ENCODE peak calls at places on chromosomes 2 and 18, in nine cellular contexts. One of them, this sample, is unnamed.

GRCh38 chr18:65750421-65751144 is at the start of gene CDH7:
- DNase-seq in A549: no peak
- DNase-seq in endothelial cell of umbilical vein: no peak
- DNase-seq in sigmoid colon: no peak
- DNase-seq in upper lobe of left lung: no peak
- DNase-seq in transverse colon: no peak
- DNase-seq in adrenal gland: no peak
- DNase-seq in body of pancreas: no peak
- DNase-seq in suprapubic skin: no peak
- DNase-seq in this sample: peak

GRCh38 chr2:130985206-130985779 is 108.0 kb downstream of the FAM168B start:
- DNase-seq in A549: no peak
- DNase-seq in endothelial cell of umbilical vein: no peak
- DNase-seq in sigmoid colon: no peak
- DNase-seq in upper lobe of left lung: no peak
- DNase-seq in transverse colon: no peak
- DNase-seq in adrenal gland: no peak
- DNase-seq in body of pancreas: no peak
- DNase-seq in suprapubic skin: no peak
- DNase-seq in this sample: no peak

GRCh38 chr2:240780023-240780831 is 39.8 kb downstream of the KIF1A start:
- DNase-seq in A549: no peak
- DNase-seq in endothelial cell of umbilical vein: no peak
- DNase-seq in sigmoid colon: no peak
- DNase-seq in upper lobe of left lung: no peak
- DNase-seq in transverse colon: no peak
- DNase-seq in adrenal gland: no peak
- DNase-seq in body of pancreas: no peak
- DNase-seq in suprapubic skin: no peak
- DNase-seq in this sample: no peak

GRCh38 chr2:101778102-101778501 is 80.6 kb downstream of the MAP4K4 start:
- DNase-seq in A549: no peak
- DNase-seq in endothelial cell of umbilical vein: no peak
- DNase-seq in sigmoid colon: no peak
- DNase-seq in upper lobe of left lung: no peak
- DNase-seq in transverse colon: no peak
- DNase-seq in adrenal gland: no peak
- DNase-seq in body of pancreas: no peak
- DNase-seq in suprapubic skin: no peak
- DNase-seq in this sample: no peak

GRCh38 chr2:230687498-230687897 is 25.1 kb upstream of the CAB39 start:
- DNase-seq in A549: peak
- DNase-seq in endothelial cell of umbilical vein: no peak
- DNase-seq in sigmoid colon: no peak
- DNase-seq in upper lobe of left lung: no peak
- DNase-seq in transverse colon: peak
- DNase-seq in adrenal gland: peak
- DNase-seq in body of pancreas: no peak
- DNase-seq in suprapubic skin: no peak
- DNase-seq in this sample: no peak

GRCh38 chr2:146540271-146540932 is 1304.4 kb upstream of the ACVR2A start:
- DNase-seq in A549: no peak
- DNase-seq in endothelial cell of umbilical vein: peak
- DNase-seq in sigmoid colon: no peak
- DNase-seq in upper lobe of left lung: no peak
- DNase-seq in transverse colon: no peak
- DNase-seq in adrenal gland: no peak
- DNase-seq in body of pancreas: no peak
- DNase-seq in suprapubic skin: no peak
- DNase-seq in this sample: no peak

GRCh38 chr2:147487980-147488289 is 356.9 kb upstream of the ACVR2A start:
- DNase-seq in A549: no peak
- DNase-seq in endothelial cell of umbilical vein: no peak
- DNase-seq in sigmoid colon: no peak
- DNase-seq in upper lobe of left lung: no peak
- DNase-seq in transverse colon: no peak
- DNase-seq in adrenal gland: no peak
- DNase-seq in body of pancreas: no peak
- DNase-seq in suprapubic skin: no peak
- DNase-seq in this sample: no peak

GRCh38 chr18:60096428-60096827 is 196.6 kb downstream of the PMAIP1 start:
- DNase-seq in A549: no peak
- DNase-seq in endothelial cell of umbilical vein: no peak
- DNase-seq in sigmoid colon: no peak
- DNase-seq in upper lobe of left lung: no peak
- DNase-seq in transverse colon: no peak
- DNase-seq in adrenal gland: no peak
- DNase-seq in body of pancreas: no peak
- DNase-seq in suprapubic skin: no peak
- DNase-seq in this sample: no peak

GRCh38 chr18:77108001-77108692 is 24.4 kb downstream of the MBP start:
- DNase-seq in A549: no peak
- DNase-seq in endothelial cell of umbilical vein: no peak
- DNase-seq in sigmoid colon: peak
- DNase-seq in upper lobe of left lung: peak
- DNase-seq in transverse colon: peak
- DNase-seq in adrenal gland: peak
- DNase-seq in body of pancreas: peak
- DNase-seq in suprapubic skin: no peak
- DNase-seq in this sample: no peak

GRCh38 chr2:119678021-119678656 is 862 bp upstream of the TMEM177 start:
- DNase-seq in A549: no peak
- DNase-seq in endothelial cell of umbilical vein: no peak
- DNase-seq in sigmoid colon: no peak
- DNase-seq in upper lobe of left lung: no peak
- DNase-seq in transverse colon: peak
- DNase-seq in adrenal gland: no peak
- DNase-seq in body of pancreas: peak
- DNase-seq in suprapubic skin: no peak
- DNase-seq in this sample: peak

GRCh38 chr2:165634855-165635254 is 159.2 kb downstream of the GALNT3 start:
- DNase-seq in A549: no peak
- DNase-seq in endothelial cell of umbilical vein: peak
- DNase-seq in sigmoid colon: peak
- DNase-seq in upper lobe of left lung: no peak
- DNase-seq in transverse colon: peak
- DNase-seq in adrenal gland: peak
- DNase-seq in body of pancreas: peak
- DNase-seq in suprapubic skin: no peak
- DNase-seq in this sample: no peak

GRCh38 chr2:102703748-102704147 is 58.1 kb upstream of the TMEM182 start:
- DNase-seq in A549: peak
- DNase-seq in endothelial cell of umbilical vein: peak
- DNase-seq in sigmoid colon: no peak
- DNase-seq in upper lobe of left lung: no peak
- DNase-seq in transverse colon: peak
- DNase-seq in adrenal gland: no peak
- DNase-seq in body of pancreas: no peak
- DNase-seq in suprapubic skin: no peak
- DNase-seq in this sample: no peak

GRCh38 chr2:120110062-120110362 is 97.1 kb downstream of the EPB41L5 start:
- DNase-seq in A549: no peak
- DNase-seq in endothelial cell of umbilical vein: no peak
- DNase-seq in sigmoid colon: no peak
- DNase-seq in upper lobe of left lung: no peak
- DNase-seq in transverse colon: no peak
- DNase-seq in adrenal gland: no peak
- DNase-seq in body of pancreas: no peak
- DNase-seq in suprapubic skin: no peak
- DNase-seq in this sample: no peak

GRCh38 chr2:102041351-102041750 is 49.6 kb downstream of the IL1R2 start:
- DNase-seq in A549: no peak
- DNase-seq in endothelial cell of umbilical vein: no peak
- DNase-seq in sigmoid colon: no peak
- DNase-seq in upper lobe of left lung: peak
- DNase-seq in transverse colon: no peak
- DNase-seq in adrenal gland: peak
- DNase-seq in body of pancreas: peak
- DNase-seq in suprapubic skin: no peak
- DNase-seq in this sample: no peak

GRCh38 chr2:19232312-19232711 is 126.1 kb downstream of the OSR1 start:
- DNase-seq in A549: no peak
- DNase-seq in endothelial cell of umbilical vein: no peak
- DNase-seq in sigmoid colon: no peak
- DNase-seq in upper lobe of left lung: no peak
- DNase-seq in transverse colon: no peak
- DNase-seq in adrenal gland: no peak
- DNase-seq in body of pancreas: no peak
- DNase-seq in suprapubic skin: no peak
- DNase-seq in this sample: no peak

GRCh38 chr2:136394136-136395060 is 276.4 kb upstream of the CXCR4 start:
- DNase-seq in A549: no peak
- DNase-seq in endothelial cell of umbilical vein: no peak
- DNase-seq in sigmoid colon: no peak
- DNase-seq in upper lobe of left lung: no peak
- DNase-seq in transverse colon: no peak
- DNase-seq in adrenal gland: no peak
- DNase-seq in body of pancreas: no peak
- DNase-seq in suprapubic skin: no peak
- DNase-seq in this sample: no peak
- TF ChIP-seq POLR2A in A549: no peak
- TF ChIP-seq POLR2A in endothelial cell of umbilical vein: no peak
- TF ChIP-seq POLR2A in sigmoid colon: no peak
- TF ChIP-seq POLR2A in upper lobe of left lung: no peak
- TF ChIP-seq POLR2A in transverse colon: no peak
- TF ChIP-seq POLR2A in adrenal gland: no peak
- TF ChIP-seq POLR2A in body of pancreas: no peak
- TF ChIP-seq POLR2A in suprapubic skin: no peak
- TF ChIP-seq POLR2A in this sample: no peak

GRCh38 chr2:27075219-27075871 is 3.1 kb upstream of the EMILIN1 start:
- DNase-seq in A549: no peak
- DNase-seq in endothelial cell of umbilical vein: peak
- DNase-seq in sigmoid colon: peak
- DNase-seq in upper lobe of left lung: peak
- DNase-seq in transverse colon: peak
- DNase-seq in adrenal gland: no peak
- DNase-seq in body of pancreas: peak
- DNase-seq in suprapubic skin: no peak
- DNase-seq in this sample: peak
- H3K27ac ChIP-seq in A549: no peak
- H3K27ac ChIP-seq in endothelial cell of umbilical vein: no peak
- H3K27ac ChIP-seq in sigmoid colon: peak
- H3K27ac ChIP-seq in upper lobe of left lung: peak
- H3K27ac ChIP-seq in transverse colon: peak
- H3K27ac ChIP-seq in adrenal gland: peak
- H3K27ac ChIP-seq in body of pancreas: no peak
- H3K27ac ChIP-seq in suprapubic skin: no peak
- H3K27ac ChIP-seq in this sample: peak

GRCh38 chr2:42777883-42778805 is 14.2 kb upstream of the OXER1 start:
- DNase-seq in A549: no peak
- DNase-seq in endothelial cell of umbilical vein: no peak
- DNase-seq in sigmoid colon: peak
- DNase-seq in upper lobe of left lung: no peak
- DNase-seq in transverse colon: no peak
- DNase-seq in adrenal gland: no peak
- DNase-seq in body of pancreas: no peak
- DNase-seq in suprapubic skin: no peak
- DNase-seq in this sample: no peak

GRCh38 chr2:42771546-42772153 is 7.7 kb upstream of the OXER1 start:
- DNase-seq in A549: no peak
- DNase-seq in endothelial cell of umbilical vein: no peak
- DNase-seq in sigmoid colon: peak
- DNase-seq in upper lobe of left lung: no peak
- DNase-seq in transverse colon: no peak
- DNase-seq in adrenal gland: no peak
- DNase-seq in body of pancreas: no peak
- DNase-seq in suprapubic skin: peak
- DNase-seq in this sample: no peak

GRCh38 chr2:42770288-42771131 is 6.6 kb upstream of the OXER1 start:
- DNase-seq in A549: peak
- DNase-seq in endothelial cell of umbilical vein: peak
- DNase-seq in sigmoid colon: peak
- DNase-seq in upper lobe of left lung: peak
- DNase-seq in transverse colon: no peak
- DNase-seq in adrenal gland: peak
- DNase-seq in body of pancreas: peak
- DNase-seq in suprapubic skin: peak
- DNase-seq in this sample: no peak

GRCh38 chr2:42775812-42776211 is 11.9 kb upstream of the OXER1 start:
- DNase-seq in A549: no peak
- DNase-seq in endothelial cell of umbilical vein: no peak
- DNase-seq in sigmoid colon: no peak
- DNase-seq in upper lobe of left lung: no peak
- DNase-seq in transverse colon: no peak
- DNase-seq in adrenal gland: no peak
- DNase-seq in body of pancreas: no peak
- DNase-seq in suprapubic skin: no peak
- DNase-seq in this sample: no peak

DNA sequence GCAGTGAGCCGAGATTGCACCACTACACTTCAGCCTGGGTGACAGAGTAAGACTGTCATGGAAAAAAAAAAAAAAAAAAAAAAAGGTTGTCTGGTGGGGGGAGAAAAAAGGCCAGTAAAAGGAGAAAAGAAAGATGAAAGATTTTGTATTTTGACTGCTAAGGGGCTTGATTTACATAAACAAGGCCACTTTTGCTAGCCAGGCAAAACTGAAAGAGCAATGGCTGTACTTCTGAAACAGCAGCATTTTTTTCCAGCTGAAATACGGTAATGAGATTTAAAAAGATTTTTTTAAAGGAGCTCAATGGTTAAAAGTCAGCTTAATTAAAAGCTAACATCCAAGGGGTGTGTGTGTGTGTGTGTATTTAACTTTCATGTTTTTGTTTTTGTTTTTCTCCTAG is 11.3 kb upstream of the OXER1 start:
- DNase-seq in A549: no peak
- DNase-seq in endothelial cell of umbilical vein: no peak
- DNase-seq in sigmoid colon: no peak
- DNase-seq in upper lobe of left lung: no peak
- DNase-seq in transverse colon: no peak
- DNase-seq in adrenal gland: no peak
- DNase-seq in body of pancreas: no peak
- DNase-seq in suprapubic skin: no peak
- DNase-seq in this sample: no peak
- TF ChIP-seq POLR2A in A549: no peak
- TF ChIP-seq POLR2A in endothelial cell of umbilical vein: no peak
- TF ChIP-seq POLR2A in sigmoid colon: no peak
- TF ChIP-seq POLR2A in upper lobe of left lung: no peak
- TF ChIP-seq POLR2A in transverse colon: no peak
- TF ChIP-seq POLR2A in adrenal gland: no peak
- TF ChIP-seq POLR2A in body of pancreas: no peak
- TF ChIP-seq POLR2A in suprapubic skin: no peak
- TF ChIP-seq POLR2A in this sample: no peak

DNA sequence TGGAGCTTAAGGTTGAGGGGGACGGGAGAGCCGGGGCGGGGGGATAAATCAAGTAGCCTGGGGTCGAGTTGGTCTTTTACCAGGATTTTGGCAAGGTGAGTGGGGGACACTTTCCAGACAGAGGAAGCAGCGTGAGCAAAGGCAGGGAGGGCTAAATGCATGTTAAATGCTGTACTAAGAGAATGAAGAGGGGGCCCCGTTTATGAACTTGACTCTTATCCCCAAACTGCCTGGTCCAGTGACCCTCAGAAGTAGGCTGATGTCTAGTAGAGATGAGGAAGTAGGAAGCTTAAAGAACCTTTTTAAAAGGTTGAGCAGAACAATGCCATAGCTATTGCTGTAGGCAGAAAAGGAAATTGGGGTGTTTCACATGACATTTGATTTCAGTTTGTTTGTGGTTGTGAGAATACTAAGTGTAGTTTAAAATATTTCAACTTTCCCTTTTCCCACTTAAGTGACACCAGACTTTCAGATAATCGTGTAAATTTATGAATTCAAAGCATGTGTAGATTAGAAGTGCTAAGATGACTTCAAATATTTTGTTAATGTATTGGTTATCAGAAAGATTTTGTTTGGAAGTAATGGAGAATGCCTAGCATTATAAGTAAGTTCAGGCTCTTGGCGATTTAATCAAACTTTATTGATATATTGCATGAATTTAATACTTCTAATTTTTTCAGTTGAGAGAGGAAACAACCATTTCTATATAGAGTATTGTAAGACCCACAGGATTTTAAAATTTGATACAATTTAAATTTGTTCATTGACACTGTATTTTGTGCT is 1.8 kb downstream of the REL start:
- DNase-seq in A549: no peak
- DNase-seq in endothelial cell of umbilical vein: peak
- DNase-seq in sigmoid colon: no peak
- DNase-seq in upper lobe of left lung: no peak
- DNase-seq in transverse colon: peak
- DNase-seq in adrenal gland: no peak
- DNase-seq in body of pancreas: peak
- DNase-seq in suprapubic skin: no peak
- DNase-seq in this sample: no peak
- H3K27ac ChIP-seq in A549: peak
- H3K27ac ChIP-seq in endothelial cell of umbilical vein: peak
- H3K27ac ChIP-seq in sigmoid colon: peak
- H3K27ac ChIP-seq in upper lobe of left lung: peak
- H3K27ac ChIP-seq in transverse colon: peak
- H3K27ac ChIP-seq in adrenal gland: peak
- H3K27ac ChIP-seq in body of pancreas: peak
- H3K27ac ChIP-seq in suprapubic skin: peak
- H3K27ac ChIP-seq in this sample: peak

This sample was measured in spleen.